ENCODE peak calls at places on chromosome 2, in nine cellular contexts. X is CD8-positive, alpha-beta memory T cell; Y is GM23248; A is thoracic aorta; Z is CD8-positive, alpha-beta T cell; C is PC-9; Q is right atrium auricular region; V is naive thymus-derived CD4-positive, alpha-beta T cell; G is IMR-90. H is an unnamed sample.

GRCh38 chr2:172561270-172561669 is 5.4 kb downstream of the PDK1 start:
- DNase-seq in Z (no peak), V (no peak), C (no peak), Q (no peak), G (peak; percentile 33), A (no peak), X (no peak), Y (no peak), H (no peak)

GRCh38 chr2:44245068-44245861 is 30.0 kb upstream of the SLC3A1 start:
- DNase-seq in V (no peak), C (peak; percentile 64), A (no peak), Y (no peak), G (no peak), X (no peak), Q (no peak), Z (no peak), H (no peak)

GRCh38 chr2:3641841-3642421 is 16.1 kb upstream of the ALLC start:
- DNase-seq in C (no peak), G (no peak), Z (no peak), Q (no peak), A (no peak), V (no peak), X (no peak), Y (peak; percentile 76), H (no peak)

GRCh38 chr2:233982421-233983121 is 65.4 kb downstream of the TRPM8 start:
- DNase-seq in C (peak; percentile 85), Q (no peak), A (no peak), X (no peak), Y (peak; percentile 94), Z (no peak), G (peak; percentile 94), V (no peak), H (no peak)

GRCh38 chr2:172556284-172557033 is 569 bp downstream of the PDK1 start:
- DNase-seq in V (peak; percentile 75), G (peak; percentile 62), X (peak; percentile 59), Y (peak; percentile 85), Z (peak; percentile 8), A (no peak), C (peak; percentile 76), Q (no peak), H (peak; percentile 33)

GRCh38 chr2:7736646-7737305 is 819.6 kb downstream of the RNF144A start:
- DNase-seq in G (peak; percentile 30), Q (no peak), X (no peak), C (peak; percentile 36), A (no peak), Z (no peak), V (no peak), Y (peak; percentile 73), H (no peak)

GRCh38 chr2:54757496-54757895 is 34.0 kb downstream of the EML6 start:
- DNase-seq in G (peak; percentile 24), Q (no peak), Z (no peak), A (no peak), X (no peak), Y (peak; percentile 62), C (no peak), V (no peak), H (no peak)

GRCh38 chr2:190696792-190697398 is 48.0 kb downstream of the NAB1 start:
- DNase-seq in G (no peak), A (no peak), Y (no peak), V (no peak), C (no peak), Q (no peak), X (no peak), Z (no peak), H (peak; percentile 31)

GRCh38 chr2:37326285-37326684 is 1.7 kb upstream of the PRKD3 start:
- DNase-seq in Y (peak; percentile 93), V (no peak), Q (peak; percentile 72), A (no peak), G (peak; percentile 86), Z (no peak), C (no peak), X (no peak), H (no peak)

GRCh38 chr2:219041252-219041651 is at the start of gene CFAP65:
- DNase-seq in Q (no peak), Y (peak; percentile 70), A (no peak), X (no peak), G (peak; percentile 58), V (no peak), Z (no peak), C (no peak), H (no peak)

DNA sequence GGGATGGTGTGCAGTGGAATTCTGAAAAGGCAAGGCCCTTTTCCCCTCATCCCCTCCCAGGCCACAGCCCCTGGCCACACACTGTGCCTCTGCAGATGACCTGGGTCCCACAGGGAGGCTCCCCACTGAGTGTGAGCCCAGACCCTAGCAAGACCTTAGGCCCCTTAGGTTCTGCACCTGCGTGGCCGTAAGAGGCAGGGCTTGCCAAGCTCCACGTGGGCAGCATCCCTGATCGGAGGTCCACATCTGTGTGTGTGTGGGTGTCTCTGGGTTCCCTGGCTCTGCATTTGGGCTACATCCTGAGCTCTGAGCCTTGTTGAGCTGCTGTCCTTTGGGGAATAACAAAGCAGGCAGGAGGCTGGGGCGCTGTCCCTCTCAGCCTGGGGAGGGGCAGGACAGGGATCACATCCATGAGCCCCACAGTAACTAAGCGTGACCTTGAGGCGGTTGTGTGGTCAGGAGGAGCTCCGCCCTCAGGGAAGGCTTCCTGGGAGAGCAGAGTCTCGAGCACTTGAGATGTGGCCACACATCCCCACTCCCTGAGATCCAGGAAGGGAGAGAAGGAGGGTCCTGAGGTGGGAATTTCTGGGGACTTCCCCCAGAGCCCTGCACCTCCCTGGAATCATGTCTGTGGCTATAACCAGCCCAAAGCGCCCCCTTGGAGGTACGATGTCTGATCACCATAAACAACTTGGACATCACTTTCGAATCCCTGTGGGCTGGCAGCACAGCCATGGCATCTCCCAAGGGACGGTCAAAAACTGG is 84.8 kb downstream of the STPG4 start:
- DNase-seq in Q (no peak), X (no peak), V (no peak), Z (no peak), G (no peak), C (no peak), A (no peak), Y (peak; percentile 38), H (no peak)
- H3K4me1 ChIP-seq in Q (no peaks in the 10 kb centered on the region), X (peaks cover 34% of the 10 kb centered on the region), V (peaks cover 25% of the 10 kb centered on the region), Z (peaks cover 39% of the 10 kb centered on the region), G (peaks cover 46% of the 10 kb centered on the region), C (peaks cover 66% of the 10 kb centered on the region), A (peaks cover 64% of the 10 kb centered on the region), Y (peaks cover 65% of the 10 kb centered on the region), H (peaks cover 13% of the 10 kb centered on the region)

GRCh38 chr2:205685314-205686230 is 3.3 kb downstream of the NRP2 start:
- DNase-seq in X (no peak), Y (peak; percentile 87), Z (no peak), Q (no peak), A (no peak), G (peak; percentile 67), C (peak; percentile 63), V (peak; percentile 61), H (no peak)
- H3K4me1 ChIP-seq in X (no peaks in the 10 kb centered on the region), Y (peaks cover 18% of the 10 kb centered on the region), Z (peaks cover 15% of the 10 kb centered on the region), Q (no peaks in the 10 kb centered on the region), A (peaks cover 6% of the 10 kb centered on the region), G (peaks cover 12% of the 10 kb centered on the region), C (no peaks in the 10 kb centered on the region), V (no peaks in the 10 kb centered on the region), H (peaks cover 8% of the 10 kb centered on the region)

GRCh38 chr2:128304715-128305554 is 13.7 kb downstream of the HS6ST1 start:
- DNase-seq in Q (peak; percentile 80), V (no peak), X (no peak), Y (peak; percentile 96), A (no peak), G (peak; percentile 98), Z (no peak), C (peak; percentile 96), H (no peak)
- H3K4me1 ChIP-seq in Q (no peaks in the 10 kb centered on the region), V (no peaks in the 10 kb centered on the region), X (no peaks in the 10 kb centered on the region), Y (peaks cover 40% of the 10 kb centered on the region), A (peaks cover 21% of the 10 kb centered on the region), G (peaks cover 81% of the 10 kb centered on the region), Z (no peaks in the 10 kb centered on the region), C (peaks cover 63% of the 10 kb centered on the region), H (peaks cover 21% of the 10 kb centered on the region)

GRCh38 chr2:200963129-200963917 is at the start of gene ORC2:
- DNase-seq in C (peak; percentile 87), X (peak; percentile 91), V (peak; percentile 95), Z (peak; percentile 84), G (peak; percentile 91), Y (peak; percentile 97), Q (peak; percentile 93), A (peak; percentile 65), H (peak; percentile 89)
- H3K4me1 ChIP-seq in C (peaks cover 51% of the 10 kb centered on the region), X (peaks cover 32% of the 10 kb centered on the region), V (peaks cover 21% of the 10 kb centered on the region), Z (peaks cover 30% of the 10 kb centered on the region), G (peaks cover 6% of the 10 kb centered on the region), Y (peaks cover 32% of the 10 kb centered on the region), Q (no peaks in the 10 kb centered on the region), A (peaks cover 14% of the 10 kb centered on the region), H (no peaks in the 10 kb centered on the region)

DNA sequence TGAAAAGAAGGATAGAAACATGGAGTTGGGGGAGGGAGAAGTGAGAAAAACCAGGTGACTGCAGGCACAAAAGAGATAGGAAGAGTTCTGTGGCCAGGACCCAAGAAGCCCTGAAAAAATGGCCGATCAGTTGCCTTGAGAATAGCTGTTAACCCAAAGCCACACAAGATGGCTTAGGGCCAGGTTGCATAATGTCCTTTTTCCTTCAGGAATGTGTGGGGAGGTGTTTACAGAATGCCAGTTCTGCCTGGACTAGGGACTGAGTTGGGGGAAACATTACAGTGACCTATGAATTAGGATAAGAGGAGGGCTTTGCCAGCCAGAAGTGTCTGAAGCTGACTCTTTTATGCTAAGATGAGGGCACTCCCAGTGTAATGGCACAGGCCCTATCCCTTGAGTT is 17.1 kb downstream of the FAM110C start:
- DNase-seq in Q (no peak), Y (no peak), A (no peak), X (no peak), G (no peak), Z (no peak), C (no peak), V (no peak), H (no peak)
- H3K4me1 ChIP-seq in Q (no peaks in the 10 kb centered on the region), Y (no peaks in the 10 kb centered on the region), A (no peaks in the 10 kb centered on the region), X (peaks cover 31% of the 10 kb centered on the region), G (no peaks in the 10 kb centered on the region), Z (peaks cover 21% of the 10 kb centered on the region), C (peaks cover 15% of the 10 kb centered on the region), V (peaks cover 26% of the 10 kb centered on the region), H (no peaks in the 10 kb centered on the region)

DNA sequence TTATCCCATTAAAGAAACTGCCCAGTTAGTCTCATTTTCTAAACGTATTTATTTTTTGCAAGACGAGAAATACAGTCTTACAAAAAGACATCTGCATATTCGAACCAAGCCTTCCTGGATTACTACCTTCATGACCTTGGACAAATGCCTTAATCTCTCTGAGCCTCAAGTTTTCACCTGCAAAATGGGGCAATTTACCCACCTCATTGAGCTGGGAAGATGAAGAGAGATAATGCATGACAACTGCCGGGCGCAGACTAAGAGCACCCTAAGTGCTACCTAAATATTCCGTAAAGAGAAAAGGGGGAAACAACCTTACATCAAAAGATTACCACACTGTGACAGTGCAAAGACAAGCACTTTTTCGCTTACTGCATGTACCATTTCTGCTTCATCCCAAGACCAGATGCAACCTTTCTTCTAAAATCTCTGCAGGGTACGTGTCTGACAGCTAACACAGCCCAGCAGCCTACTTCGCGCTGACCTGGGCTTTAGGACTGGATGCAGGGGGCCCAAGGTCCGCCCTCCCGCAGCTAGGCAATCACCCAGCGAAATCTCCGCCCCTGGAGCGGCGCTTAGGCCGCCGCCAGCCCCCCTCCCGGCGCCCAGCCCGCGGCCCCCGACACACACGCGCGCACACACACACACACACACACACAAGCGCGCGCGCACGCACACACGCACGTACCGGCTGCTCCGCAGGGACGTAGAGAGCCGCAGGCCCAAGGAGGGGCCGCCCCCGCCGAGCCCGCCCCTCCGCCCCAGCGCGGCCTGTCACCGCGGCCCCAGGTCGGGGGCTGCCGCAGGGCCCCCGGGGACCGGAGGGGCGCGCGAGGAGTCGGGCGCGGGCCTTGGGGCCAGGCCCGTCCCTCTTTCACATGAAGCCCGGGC is 766 bp downstream of the MAP3K2 start:
- DNase-seq in C (peak; percentile 74), G (peak; percentile 88), Z (peak; percentile 62), X (peak; percentile 75), Q (peak; percentile 85), Y (peak; percentile 90), A (no peak), V (peak; percentile 81), H (no peak)
- H3K4me1 ChIP-seq in C (peaks cover 47% of the 10 kb centered on the region), G (peaks cover 5% of the 10 kb centered on the region), Z (peaks cover 43% of the 10 kb centered on the region), X (peaks cover 46% of the 10 kb centered on the region), Q (no peaks in the 10 kb centered on the region), Y (peaks cover 33% of the 10 kb centered on the region), A (peaks cover 25% of the 10 kb centered on the region), V (peaks cover 23% of the 10 kb centered on the region), H (peaks cover 1% of the 10 kb centered on the region)

H was measured in iPS DF 6.9.